ENCODE peak calls at places on chromosomes 1 and 21, in four cellular contexts. B, G, N and Z are unnamed samples. For H3K79me2, the result is how much of the 10 kb centered on the place peaks cover.

GRCh38 chr1:165383067-165383466 is 26.6 kb upstream of the LMX1A start:
- DNase-seq in N (no peak), B (no peak), G (no peak), Z (no peak)

GRCh38 chr1:186442651-186443114 is 18.2 kb downstream of the PDC start:
- DNase-seq in G (no peak), B (no peak), N (no peak), Z (no peak)

GRCh38 chr1:178093150-178093957 is 550 bp upstream of the RASAL2 start:
- DNase-seq in G (peak), N (peak), B (peak), Z (peak)

GRCh38 chr1:46697053-46697452 is 21.9 kb downstream of the EFCAB14 start:
- DNase-seq in G (no peak), N (no peak), B (no peak), Z (no peak)

GRCh38 chr1:42430286-42430685 is 25.5 kb downstream of the ZMYND12 start:
- DNase-seq in N (no peak), G (no peak), B (no peak), Z (no peak)

GRCh38 chr1:205520709-205521108 is 16.2 kb downstream of the CDK18 start:
- DNase-seq in G (no peak), N (no peak), B (no peak), Z (no peak)

GRCh38 chr1:153922076-153922837 is 515 bp downstream of the GATAD2B start:
- DNase-seq in N (no peak), G (peak), B (peak), Z (peak)

GRCh38 chr1:24551910-24552571 is 3.8 kb upstream of the NCMAP start:
- DNase-seq in B (no peak), G (peak), N (no peak), Z (peak)

GRCh38 chr1:235650341-235651169 is 971 bp upstream of the GNG4 start:
- DNase-seq in G (peak), B (no peak), N (no peak), Z (peak)

GRCh38 chr1:36981771-36982622 is 52.3 kb downstream of the GRIK3 start:
- DNase-seq in G (no peak), B (no peak), N (no peak), Z (no peak)

GRCh38 chr1:191504999-191505398 is 653.3 kb upstream of the RGS18 start:
- DNase-seq in G (no peak), N (no peak), B (no peak), Z (no peak)
- H3K27ac ChIP-seq in G (no peak), N (no peak), B (no peak), Z (no peak)

GRCh38 chr1:66176012-66176715 is 357.8 kb upstream of the SGIP1 start:
- DNase-seq in B (no peak), N (no peak), G (no peak), Z (peak)
- TF ChIP-seq JUNB in B (no peak), N (no peak), G (no peak), Z (no peak)

DNA sequence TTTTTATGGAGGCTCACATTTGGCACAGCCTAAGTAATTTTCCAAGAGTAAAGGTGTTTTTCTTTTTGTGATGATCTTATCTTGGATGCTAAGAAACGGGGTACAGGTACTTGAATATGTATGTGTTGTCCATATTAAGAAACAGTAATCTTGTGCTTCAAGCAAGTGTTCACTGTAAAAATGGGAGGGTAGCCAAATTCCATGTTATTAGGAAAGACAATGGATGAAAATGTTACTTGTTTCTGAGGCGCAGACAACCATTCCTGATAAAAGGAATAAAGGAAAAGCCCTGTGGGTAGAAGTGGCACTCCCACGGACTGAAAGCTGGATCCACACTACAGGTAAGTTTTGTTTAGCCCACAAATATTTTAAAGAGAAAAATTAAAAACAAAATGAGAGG is 15.6 kb downstream of the C21orf91 start:
- DNase-seq in N (no peak), G (no peak), B (no peak), Z (no peak)
- H3K79me2 ChIP-seq in N (under half), G (under half), B (under half), Z (under half)

GRCh38 chr1:160097196-160097910 is 1.1 kb downstream of the IGSF8 start:
- DNase-seq in N (no peak), G (no peak), B (no peak), Z (no peak)
- H3K27ac ChIP-seq in N (no peak), G (peak), B (no peak), Z (peak)

GRCh38 chr1:201180133-201180532 is 10.5 kb upstream of the IGFN1 start:
- DNase-seq in N (no peak), G (no peak), B (no peak), Z (no peak)
- TF ChIP-seq JUNB in N (no peak), G (no peak), B (no peak), Z (no peak)